ENCODE peak calls at places on chromosome 5, in six cellular contexts. G is germinal center, Y is SJSA1, O is left cardiac atrium, R is EL, C is GM19239. X is an unnamed sample.

GRCh38 chr5:38634961-38635369 is 78.5 kb upstream of the LIFR start:
- DNase-seq in G (no peak), Y (no peak), O (no peak), R (peak; percentile 43), C (no peak), X (no peak)

GRCh38 chr5:4142842-4143241 is 547.2 kb downstream of the IRX1 start:
- DNase-seq in G (no peak), Y (no peak), O (no peak), R (no peak), C (no peak), X (no peak)

GRCh38 chr5:180103487-180103886 is 31.9 kb upstream of the RNF130 start:
- DNase-seq in G (no peak), Y (no peak), O (no peak), R (no peak), C (no peak), X (no peak)

GRCh38 chr5:149406203-149406978 is 27.3 kb upstream of the IL17B start:
- DNase-seq in G (peak; percentile 13), Y (peak; percentile 94), O (peak; percentile 68), R (peak; percentile 94), C (no peak), X (no peak)

GRCh38 chr5:97877578-97877977 is 694.5 kb upstream of the RIOK2 start:
- DNase-seq in G (no peak), Y (no peak), O (no peak), R (no peak), C (no peak), X (no peak)

GRCh38 chr5:145825751-145826180 is 9.4 kb downstream of the PRELID2 start:
- DNase-seq in G (peak; percentile 8), Y (no peak), O (no peak), R (peak; percentile 63), C (no peak), X (peak; percentile 31)

GRCh38 chr5:51468196-51468595 is 84.9 kb downstream of the ISL1 start:
- DNase-seq in G (no peak), Y (no peak), O (no peak), R (peak; percentile 66), C (no peak), X (no peak)

GRCh38 chr5:117588611-117589010 is 1014.0 kb upstream of the SEMA6A start:
- DNase-seq in G (no peak), Y (no peak), O (no peak), R (peak; percentile 17), C (no peak), X (no peak)

GRCh38 chr5:159242656-159243055 is 20.4 kb upstream of the UBLCP1 start:
- DNase-seq in G (no peak), Y (no peak), O (no peak), R (no peak), C (no peak), X (no peak)

GRCh38 chr5:109394806-109395205 is 15.0 kb downstream of the PJA2 start:
- DNase-seq in G (no peak), Y (no peak), O (no peak), R (no peak), C (no peak), X (no peak)

GRCh38 chr5:149264432-149265069 is 7.1 kb upstream of the AFAP1L1 start:
- DNase-seq in G (peak; percentile 83), Y (no peak), O (no peak), R (no peak), C (no peak), X (no peak)

GRCh38 chr5:179191506-179192184 is 131.5 kb downstream of the ZNF354C start:
- DNase-seq in G (no peak), Y (no peak), O (peak; percentile 11), R (no peak), C (no peak), X (no peak)

X was measured in GM13976.